ENCODE peak calls at places on chromosomes 16 and 17, in four cellular contexts. One of them, this sample, is unnamed.
A peak's percentile ranks its signal among the peaks of the same experiment; 100 is the strongest.

GRCh38 chr17:43988301-43988700 is 16.1 kb upstream of the NAGS start:
- DNase-seq in trophoblast cell: no peak
- DNase-seq in mesendoderm: no peak
- DNase-seq in H9: no peak
- DNase-seq in this sample: no peak

GRCh38 chr16:2089676-2090480 is 42.1 kb downstream of the TSC2 start:
- DNase-seq in trophoblast cell: no peak
- DNase-seq in mesendoderm: no peak
- DNase-seq in H9: no peak
- DNase-seq in this sample: no peak

GRCh38 chr17:45220079-45220478 is 1.6 kb upstream of the FMNL1 start:
- DNase-seq in trophoblast cell: no peak
- DNase-seq in mesendoderm: no peak
- DNase-seq in H9: no peak
- DNase-seq in this sample: no peak

GRCh38 chr17:35244345-35245195 is 1.7 kb downstream of the SLFN5 start:
- DNase-seq in trophoblast cell: peak; percentile 88
- DNase-seq in mesendoderm: peak; percentile 96
- DNase-seq in H9: peak; percentile 39
- DNase-seq in this sample: peak; percentile 81

GRCh38 chr17:7191571-7192270 is 12.6 kb upstream of the ASGR1 start:
- DNase-seq in trophoblast cell: peak; percentile 63
- DNase-seq in mesendoderm: peak; percentile 79
- DNase-seq in H9: peak; percentile 94
- DNase-seq in this sample: peak; percentile 31

GRCh38 chr17:6994666-6995246 is 1.1 kb upstream of the ALOX12 start:
- DNase-seq in trophoblast cell: no peak
- DNase-seq in mesendoderm: no peak
- DNase-seq in H9: no peak
- DNase-seq in this sample: peak; percentile 61

GRCh38 chr16:12700161-12700560 is 103.5 kb downstream of the CPPED1 start:
- DNase-seq in trophoblast cell: no peak
- DNase-seq in mesendoderm: no peak
- DNase-seq in H9: no peak
- DNase-seq in this sample: no peak

GRCh38 chr16:12211870-12212690 is 235.5 kb downstream of the SNX29 start:
- DNase-seq in trophoblast cell: no peak
- DNase-seq in mesendoderm: no peak
- DNase-seq in H9: no peak
- DNase-seq in this sample: no peak

GRCh38 chr17:386145-386876 is 33.7 kb upstream of the RPH3AL start:
- DNase-seq in trophoblast cell: peak; percentile 39
- DNase-seq in mesendoderm: peak; percentile 53
- DNase-seq in H9: peak; percentile 86
- DNase-seq in this sample: no peak

GRCh38 chr17:20302191-20302917 is 165.0 kb downstream of the LGALS9B start:
- DNase-seq in trophoblast cell: no peak
- DNase-seq in mesendoderm: no peak
- DNase-seq in H9: no peak
- DNase-seq in this sample: peak; percentile 4

GRCh38 chr17:50101346-50102163 is 6.4 kb downstream of the PDK2 start:
- DNase-seq in trophoblast cell: no peak
- DNase-seq in mesendoderm: peak; percentile 66
- DNase-seq in H9: peak; percentile 54
- DNase-seq in this sample: peak; percentile 26

GRCh38 chr17:9729735-9730420 is 61.5 kb downstream of the DHRS7C start:
- DNase-seq in trophoblast cell: peak; percentile 73
- DNase-seq in mesendoderm: peak; percentile 83
- DNase-seq in H9: no peak
- DNase-seq in this sample: peak; percentile 1

GRCh38 chr17:289409-289808 is 63.2 kb downstream of the RPH3AL start:
- DNase-seq in trophoblast cell: no peak
- DNase-seq in mesendoderm: no peak
- DNase-seq in H9: no peak
- DNase-seq in this sample: no peak

GRCh38 chr17:1736348-1737281 is 6.1 kb upstream of the SERPINF2 start:
- DNase-seq in trophoblast cell: peak; percentile 40
- DNase-seq in mesendoderm: no peak
- DNase-seq in H9: no peak
- DNase-seq in this sample: peak; percentile 83

GRCh38 chr17:1516403-1517161 is at the start of gene INPP5K:
- DNase-seq in trophoblast cell: peak; percentile 99
- DNase-seq in mesendoderm: peak; percentile 97
- DNase-seq in H9: peak; percentile 99
- DNase-seq in this sample: peak; percentile 98

GRCh38 chr16:88548131-88548874 is 21.9 kb upstream of the ZC3H18 start:
- DNase-seq in trophoblast cell: no peak
- DNase-seq in mesendoderm: no peak
- DNase-seq in H9: no peak
- DNase-seq in this sample: no peak

GRCh38 chr16:71627631-71628236 is 1.8 kb downstream of the MARVELD3 start:
- DNase-seq in trophoblast cell: no peak
- DNase-seq in mesendoderm: peak; percentile 53
- DNase-seq in H9: no peak
- DNase-seq in this sample: no peak

GRCh38 chr16:71625113-71625850 is 702 bp upstream of the MARVELD3 start:
- DNase-seq in trophoblast cell: no peak
- DNase-seq in mesendoderm: no peak
- DNase-seq in H9: no peak
- DNase-seq in this sample: no peak

GRCh38 chr16:71628810-71629209 is 2.8 kb downstream of the MARVELD3 start:
- DNase-seq in trophoblast cell: peak; percentile 25
- DNase-seq in mesendoderm: peak; percentile 63
- DNase-seq in H9: no peak
- DNase-seq in this sample: no peak

GRCh38 chr16:71626858-71627213 is 852 bp downstream of the MARVELD3 start:
- DNase-seq in trophoblast cell: no peak
- DNase-seq in mesendoderm: peak; percentile 53
- DNase-seq in H9: peak; percentile 76
- DNase-seq in this sample: no peak

DNA sequence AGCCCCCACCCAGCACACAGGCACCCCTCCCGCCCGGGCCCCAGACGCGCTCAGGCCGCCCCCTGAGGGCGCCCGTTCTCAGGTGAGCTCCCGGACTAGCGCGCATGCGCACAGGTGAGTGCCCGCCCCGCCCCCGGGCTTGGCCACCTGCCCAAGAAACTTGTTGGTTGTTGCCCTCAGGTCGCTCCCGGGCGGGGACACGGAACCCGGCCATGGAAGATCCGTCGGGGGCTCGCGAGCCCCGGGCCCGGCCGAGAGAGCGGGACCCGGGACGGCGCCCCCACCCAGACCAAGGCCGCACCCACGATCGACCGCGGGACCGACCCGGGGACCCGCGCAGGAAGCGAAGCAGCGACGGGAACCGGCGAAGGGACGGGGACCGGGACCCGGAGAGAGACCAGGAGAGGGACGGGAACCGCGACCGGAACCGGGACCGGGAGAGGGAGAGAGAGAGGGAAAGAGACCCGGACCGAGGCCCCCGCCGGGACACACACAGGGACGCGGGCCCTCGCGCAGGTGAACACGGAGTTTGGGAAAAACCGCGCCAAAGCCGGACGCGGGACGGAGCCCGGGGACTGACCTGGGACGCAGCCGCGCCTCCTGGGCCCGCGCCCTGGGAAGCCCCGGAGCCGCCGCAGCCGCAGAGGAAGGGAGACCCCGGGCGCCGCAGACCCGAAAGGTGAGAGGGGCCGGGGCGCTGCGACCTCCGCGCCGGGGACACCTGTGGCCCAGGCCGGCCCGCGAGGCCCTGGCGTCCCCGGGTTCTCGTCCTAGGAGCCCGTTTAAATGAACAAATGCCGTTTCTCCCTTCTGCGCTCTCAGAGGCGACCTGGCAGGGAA is at the start of gene MARVELD3:
- DNase-seq in trophoblast cell: peak; percentile 86
- DNase-seq in mesendoderm: peak; percentile 80
- DNase-seq in H9: peak; percentile 94
- DNase-seq in this sample: no peak
- H2BK120ac ChIP-seq in trophoblast cell: peak within 1 kb of the TSS; percentile 61
- H2BK120ac ChIP-seq in mesendoderm: no peak within 1 kb of the TSS
- H2BK120ac ChIP-seq in H9: no peak within 1 kb of the TSS
- H2BK120ac ChIP-seq in this sample: no peak within 1 kb of the TSS

GRCh38 chr16:78317871-78318270 is 218.4 kb downstream of the WWOX start:
- DNase-seq in trophoblast cell: no peak
- DNase-seq in mesendoderm: no peak
- DNase-seq in H9: no peak
- DNase-seq in this sample: no peak
- H2BK120ac ChIP-seq in trophoblast cell: no peak overlapping the region
- H2BK120ac ChIP-seq in mesendoderm: no peak overlapping the region
- H2BK120ac ChIP-seq in H9: no peak overlapping the region
- H2BK120ac ChIP-seq in this sample: no peak overlapping the region

GRCh38 chr17:31559647-31560501 is 168.4 kb downstream of the RAB11FIP4 start:
- DNase-seq in trophoblast cell: peak; percentile 53
- DNase-seq in mesendoderm: peak; percentile 38
- DNase-seq in H9: no peak
- DNase-seq in this sample: no peak

GRCh38 chr17:31556969-31557620 is 165.6 kb downstream of the RAB11FIP4 start:
- DNase-seq in trophoblast cell: no peak
- DNase-seq in mesendoderm: peak; percentile 83
- DNase-seq in H9: no peak
- DNase-seq in this sample: no peak

GRCh38 chr17:31561469-31562412 is 170.3 kb downstream of the RAB11FIP4 start:
- DNase-seq in trophoblast cell: peak; percentile 94
- DNase-seq in mesendoderm: peak; percentile 38
- DNase-seq in H9: no peak
- DNase-seq in this sample: peak; percentile 49

GRCh38 chr17:31560836-31561235 is 169.4 kb downstream of the RAB11FIP4 start:
- DNase-seq in trophoblast cell: peak; percentile 59
- DNase-seq in mesendoderm: peak; percentile 67
- DNase-seq in H9: no peak
- DNase-seq in this sample: no peak

GRCh38 chr17:31558748-31559646 is 167.5 kb downstream of the RAB11FIP4 start:
- DNase-seq in trophoblast cell: peak; percentile 85
- DNase-seq in mesendoderm: peak; percentile 83
- DNase-seq in H9: peak; percentile 88
- DNase-seq in this sample: peak; percentile 80
- H2BK120ac ChIP-seq in trophoblast cell: peak overlapping the region; percentile 94
- H2BK120ac ChIP-seq in mesendoderm: no peak overlapping the region
- H2BK120ac ChIP-seq in H9: no peak overlapping the region
- H2BK120ac ChIP-seq in this sample: peak overlapping the region; percentile 90

GRCh38 chr17:36723459-36723858 is 122.1 kb downstream of the MRM1 start:
- DNase-seq in trophoblast cell: no peak
- DNase-seq in mesendoderm: no peak
- DNase-seq in H9: no peak
- DNase-seq in this sample: no peak
- H2BK120ac ChIP-seq in trophoblast cell: no peak overlapping the region
- H2BK120ac ChIP-seq in mesendoderm: no peak overlapping the region
- H2BK120ac ChIP-seq in H9: no peak overlapping the region
- H2BK120ac ChIP-seq in this sample: no peak overlapping the region